ENCODE peak calls at places on chromosome 20, in nine cellular contexts. One of them, this sample, is unnamed.

GRCh38 chr20:49157146-49157545 is 31.0 kb downstream of the STAU1 start:
- DNase-seq in effector CD4-positive, alpha-beta T cell: no peak
- DNase-seq in activated T-cell treated with anti-CD3 and anti-CD28 coated beads for 24 hours: no peak
- DNase-seq in HS-5: no peak
- DNase-seq in NCI-H1092 treated with DMSO at 0.1 percent for 48 hours: no peak
- DNase-seq in stimulated activated CD4-positive, alpha-beta T cell treated with anti-CD3 and anti-CD28 coated beads, Interleukin-4, amount 100 ng/mL, for 48 hours: no peak
- DNase-seq in CD4-positive, alpha-beta T cell: no peak
- DNase-seq in hepatocyte: no peak
- DNase-seq in neural crest cell: no peak
- DNase-seq in this sample: no peak

GRCh38 chr20:46217583-46217982 is 90.7 kb downstream of the CDH22 start:
- DNase-seq in neural crest cell: no peak
- DNase-seq in HS-5: no peak
- DNase-seq in activated T-cell treated with anti-CD3 and anti-CD28 coated beads for 24 hours: no peak
- DNase-seq in NCI-H1092 treated with DMSO at 0.1 percent for 48 hours: no peak
- DNase-seq in stimulated activated CD4-positive, alpha-beta T cell treated with anti-CD3 and anti-CD28 coated beads, Interleukin-4, amount 100 ng/mL, for 48 hours: no peak
- DNase-seq in CD4-positive, alpha-beta T cell: no peak
- DNase-seq in hepatocyte: no peak
- DNase-seq in effector CD4-positive, alpha-beta T cell: no peak
- DNase-seq in this sample: no peak

GRCh38 chr20:31608256-31608980 is 3.3 kb downstream of the ID1 start:
- DNase-seq in activated T-cell treated with anti-CD3 and anti-CD28 coated beads for 24 hours: no peak
- DNase-seq in hepatocyte: peak; percentile 100
- DNase-seq in effector CD4-positive, alpha-beta T cell: no peak
- DNase-seq in neural crest cell: no peak
- DNase-seq in CD4-positive, alpha-beta T cell: no peak
- DNase-seq in NCI-H1092 treated with DMSO at 0.1 percent for 48 hours: peak; percentile 90
- DNase-seq in HS-5: no peak
- DNase-seq in stimulated activated CD4-positive, alpha-beta T cell treated with anti-CD3 and anti-CD28 coated beads, Interleukin-4, amount 100 ng/mL, for 48 hours: no peak
- DNase-seq in this sample: no peak

GRCh38 chr20:46311039-46311650 is 2.8 kb upstream of the CDH22 start:
- DNase-seq in stimulated activated CD4-positive, alpha-beta T cell treated with anti-CD3 and anti-CD28 coated beads, Interleukin-4, amount 100 ng/mL, for 48 hours: no peak
- DNase-seq in activated T-cell treated with anti-CD3 and anti-CD28 coated beads for 24 hours: no peak
- DNase-seq in CD4-positive, alpha-beta T cell: no peak
- DNase-seq in effector CD4-positive, alpha-beta T cell: no peak
- DNase-seq in neural crest cell: no peak
- DNase-seq in HS-5: no peak
- DNase-seq in NCI-H1092 treated with DMSO at 0.1 percent for 48 hours: no peak
- DNase-seq in hepatocyte: no peak
- DNase-seq in this sample: no peak

GRCh38 chr20:54680872-54681297 is 205.5 kb downstream of the DOK5 start:
- DNase-seq in effector CD4-positive, alpha-beta T cell: no peak
- DNase-seq in stimulated activated CD4-positive, alpha-beta T cell treated with anti-CD3 and anti-CD28 coated beads, Interleukin-4, amount 100 ng/mL, for 48 hours: no peak
- DNase-seq in activated T-cell treated with anti-CD3 and anti-CD28 coated beads for 24 hours: peak; percentile 2
- DNase-seq in hepatocyte: peak; percentile 73
- DNase-seq in CD4-positive, alpha-beta T cell: no peak
- DNase-seq in neural crest cell: peak; percentile 67
- DNase-seq in HS-5: peak; percentile 91
- DNase-seq in NCI-H1092 treated with DMSO at 0.1 percent for 48 hours: peak; percentile 23
- DNase-seq in this sample: no peak

GRCh38 chr20:43917380-43917779 is 2.7 kb downstream of the TOX2 start:
- DNase-seq in effector CD4-positive, alpha-beta T cell: no peak
- DNase-seq in NCI-H1092 treated with DMSO at 0.1 percent for 48 hours: no peak
- DNase-seq in neural crest cell: no peak
- DNase-seq in hepatocyte: no peak
- DNase-seq in activated T-cell treated with anti-CD3 and anti-CD28 coated beads for 24 hours: no peak
- DNase-seq in HS-5: no peak
- DNase-seq in stimulated activated CD4-positive, alpha-beta T cell treated with anti-CD3 and anti-CD28 coated beads, Interleukin-4, amount 100 ng/mL, for 48 hours: no peak
- DNase-seq in CD4-positive, alpha-beta T cell: no peak
- DNase-seq in this sample: no peak

GRCh38 chr20:19934792-19935491 is 82.2 kb upstream of the NAA20 start:
- DNase-seq in CD4-positive, alpha-beta T cell: no peak
- DNase-seq in hepatocyte: peak; percentile 22
- DNase-seq in neural crest cell: no peak
- DNase-seq in NCI-H1092 treated with DMSO at 0.1 percent for 48 hours: peak; percentile 68
- DNase-seq in effector CD4-positive, alpha-beta T cell: no peak
- DNase-seq in activated T-cell treated with anti-CD3 and anti-CD28 coated beads for 24 hours: no peak
- DNase-seq in HS-5: no peak
- DNase-seq in stimulated activated CD4-positive, alpha-beta T cell treated with anti-CD3 and anti-CD28 coated beads, Interleukin-4, amount 100 ng/mL, for 48 hours: no peak
- DNase-seq in this sample: no peak

GRCh38 chr20:49501917-49502316 is 19.4 kb upstream of the KCNB1 start:
- DNase-seq in HS-5: no peak
- DNase-seq in neural crest cell: no peak
- DNase-seq in activated T-cell treated with anti-CD3 and anti-CD28 coated beads for 24 hours: no peak
- DNase-seq in effector CD4-positive, alpha-beta T cell: no peak
- DNase-seq in hepatocyte: no peak
- DNase-seq in stimulated activated CD4-positive, alpha-beta T cell treated with anti-CD3 and anti-CD28 coated beads, Interleukin-4, amount 100 ng/mL, for 48 hours: no peak
- DNase-seq in CD4-positive, alpha-beta T cell: no peak
- DNase-seq in NCI-H1092 treated with DMSO at 0.1 percent for 48 hours: no peak
- DNase-seq in this sample: no peak

GRCh38 chr20:38418509-38419204 is 16.5 kb downstream of the SNHG17 start:
- DNase-seq in NCI-H1092 treated with DMSO at 0.1 percent for 48 hours: no peak
- DNase-seq in hepatocyte: no peak
- DNase-seq in activated T-cell treated with anti-CD3 and anti-CD28 coated beads for 24 hours: no peak
- DNase-seq in stimulated activated CD4-positive, alpha-beta T cell treated with anti-CD3 and anti-CD28 coated beads, Interleukin-4, amount 100 ng/mL, for 48 hours: no peak
- DNase-seq in HS-5: no peak
- DNase-seq in neural crest cell: no peak
- DNase-seq in CD4-positive, alpha-beta T cell: no peak
- DNase-seq in effector CD4-positive, alpha-beta T cell: no peak
- DNase-seq in this sample: no peak

GRCh38 chr20:47278907-47279348 is 77.6 kb downstream of the ZMYND8 start:
- DNase-seq in HS-5: no peak
- DNase-seq in effector CD4-positive, alpha-beta T cell: no peak
- DNase-seq in hepatocyte: peak; percentile 58
- DNase-seq in CD4-positive, alpha-beta T cell: no peak
- DNase-seq in NCI-H1092 treated with DMSO at 0.1 percent for 48 hours: no peak
- DNase-seq in activated T-cell treated with anti-CD3 and anti-CD28 coated beads for 24 hours: no peak
- DNase-seq in stimulated activated CD4-positive, alpha-beta T cell treated with anti-CD3 and anti-CD28 coated beads, Interleukin-4, amount 100 ng/mL, for 48 hours: no peak
- DNase-seq in neural crest cell: no peak
- DNase-seq in this sample: no peak

GRCh38 chr20:23092861-23093543 is 6.9 kb upstream of the CD93 start:
- DNase-seq in CD4-positive, alpha-beta T cell: no peak
- DNase-seq in stimulated activated CD4-positive, alpha-beta T cell treated with anti-CD3 and anti-CD28 coated beads, Interleukin-4, amount 100 ng/mL, for 48 hours: no peak
- DNase-seq in HS-5: no peak
- DNase-seq in effector CD4-positive, alpha-beta T cell: no peak
- DNase-seq in activated T-cell treated with anti-CD3 and anti-CD28 coated beads for 24 hours: no peak
- DNase-seq in hepatocyte: no peak
- DNase-seq in NCI-H1092 treated with DMSO at 0.1 percent for 48 hours: no peak
- DNase-seq in neural crest cell: no peak
- DNase-seq in this sample: no peak

GRCh38 chr20:13839421-13840092 is 54.7 kb downstream of the NDUFAF5 start:
- DNase-seq in CD4-positive, alpha-beta T cell: no peak
- DNase-seq in HS-5: peak; percentile 73
- DNase-seq in stimulated activated CD4-positive, alpha-beta T cell treated with anti-CD3 and anti-CD28 coated beads, Interleukin-4, amount 100 ng/mL, for 48 hours: no peak
- DNase-seq in activated T-cell treated with anti-CD3 and anti-CD28 coated beads for 24 hours: no peak
- DNase-seq in NCI-H1092 treated with DMSO at 0.1 percent for 48 hours: no peak
- DNase-seq in neural crest cell: no peak
- DNase-seq in effector CD4-positive, alpha-beta T cell: no peak
- DNase-seq in hepatocyte: no peak
- DNase-seq in this sample: no peak

GRCh38 chr20:50141811-50142561 is 11.5 kb downstream of the PEDS1 start:
- DNase-seq in stimulated activated CD4-positive, alpha-beta T cell treated with anti-CD3 and anti-CD28 coated beads, Interleukin-4, amount 100 ng/mL, for 48 hours: no peak
- DNase-seq in activated T-cell treated with anti-CD3 and anti-CD28 coated beads for 24 hours: no peak
- DNase-seq in hepatocyte: no peak
- DNase-seq in neural crest cell: no peak
- DNase-seq in CD4-positive, alpha-beta T cell: no peak
- DNase-seq in effector CD4-positive, alpha-beta T cell: no peak
- DNase-seq in NCI-H1092 treated with DMSO at 0.1 percent for 48 hours: no peak
- DNase-seq in HS-5: no peak
- DNase-seq in this sample: no peak

GRCh38 chr20:34472246-34472925 is 43.8 kb upstream of the DYNLRB1 start:
- DNase-seq in effector CD4-positive, alpha-beta T cell: no peak
- DNase-seq in neural crest cell: no peak
- DNase-seq in NCI-H1092 treated with DMSO at 0.1 percent for 48 hours: no peak
- DNase-seq in CD4-positive, alpha-beta T cell: no peak
- DNase-seq in hepatocyte: peak; percentile 15
- DNase-seq in stimulated activated CD4-positive, alpha-beta T cell treated with anti-CD3 and anti-CD28 coated beads, Interleukin-4, amount 100 ng/mL, for 48 hours: no peak
- DNase-seq in activated T-cell treated with anti-CD3 and anti-CD28 coated beads for 24 hours: no peak
- DNase-seq in HS-5: no peak
- DNase-seq in this sample: no peak

GRCh38 chr20:19661717-19662637 is 96.1 kb upstream of the RIN2 start:
- DNase-seq in hepatocyte: peak; percentile 84
- DNase-seq in neural crest cell: peak; percentile 68
- DNase-seq in effector CD4-positive, alpha-beta T cell: no peak
- DNase-seq in stimulated activated CD4-positive, alpha-beta T cell treated with anti-CD3 and anti-CD28 coated beads, Interleukin-4, amount 100 ng/mL, for 48 hours: peak; percentile 19
- DNase-seq in HS-5: peak; percentile 49
- DNase-seq in activated T-cell treated with anti-CD3 and anti-CD28 coated beads for 24 hours: peak; percentile 37
- DNase-seq in CD4-positive, alpha-beta T cell: no peak
- DNase-seq in NCI-H1092 treated with DMSO at 0.1 percent for 48 hours: peak; percentile 81
- DNase-seq in this sample: no peak

GRCh38 chr20:45798935-45799642 is 7.3 kb downstream of the DNTTIP1 start:
- DNase-seq in neural crest cell: peak; percentile 62
- DNase-seq in hepatocyte: peak; percentile 79
- DNase-seq in CD4-positive, alpha-beta T cell: peak; percentile 59
- DNase-seq in NCI-H1092 treated with DMSO at 0.1 percent for 48 hours: peak; percentile 50
- DNase-seq in activated T-cell treated with anti-CD3 and anti-CD28 coated beads for 24 hours: peak; percentile 54
- DNase-seq in HS-5: no peak
- DNase-seq in effector CD4-positive, alpha-beta T cell: peak; percentile 54
- DNase-seq in stimulated activated CD4-positive, alpha-beta T cell treated with anti-CD3 and anti-CD28 coated beads, Interleukin-4, amount 100 ng/mL, for 48 hours: peak; percentile 50
- DNase-seq in this sample: peak; percentile 43

GRCh38 chr20:46946181-46946624 is 51.6 kb downstream of the EYA2 start:
- DNase-seq in effector CD4-positive, alpha-beta T cell: no peak
- DNase-seq in stimulated activated CD4-positive, alpha-beta T cell treated with anti-CD3 and anti-CD28 coated beads, Interleukin-4, amount 100 ng/mL, for 48 hours: no peak
- DNase-seq in activated T-cell treated with anti-CD3 and anti-CD28 coated beads for 24 hours: no peak
- DNase-seq in hepatocyte: no peak
- DNase-seq in CD4-positive, alpha-beta T cell: no peak
- DNase-seq in neural crest cell: no peak
- DNase-seq in HS-5: no peak
- DNase-seq in NCI-H1092 treated with DMSO at 0.1 percent for 48 hours: no peak
- DNase-seq in this sample: no peak

GRCh38 chr20:37920679-37921322 is 17.9 kb downstream of the VSTM2L start:
- DNase-seq in HS-5: no peak
- DNase-seq in activated T-cell treated with anti-CD3 and anti-CD28 coated beads for 24 hours: no peak
- DNase-seq in NCI-H1092 treated with DMSO at 0.1 percent for 48 hours: no peak
- DNase-seq in stimulated activated CD4-positive, alpha-beta T cell treated with anti-CD3 and anti-CD28 coated beads, Interleukin-4, amount 100 ng/mL, for 48 hours: no peak
- DNase-seq in CD4-positive, alpha-beta T cell: no peak
- DNase-seq in hepatocyte: no peak
- DNase-seq in neural crest cell: no peak
- DNase-seq in effector CD4-positive, alpha-beta T cell: no peak
- DNase-seq in this sample: no peak

GRCh38 chr20:1663917-1664316 is 6.3 kb upstream of the SIRPG start:
- DNase-seq in CD4-positive, alpha-beta T cell: no peak
- DNase-seq in neural crest cell: no peak
- DNase-seq in NCI-H1092 treated with DMSO at 0.1 percent for 48 hours: no peak
- DNase-seq in effector CD4-positive, alpha-beta T cell: no peak
- DNase-seq in stimulated activated CD4-positive, alpha-beta T cell treated with anti-CD3 and anti-CD28 coated beads, Interleukin-4, amount 100 ng/mL, for 48 hours: no peak
- DNase-seq in hepatocyte: no peak
- DNase-seq in activated T-cell treated with anti-CD3 and anti-CD28 coated beads for 24 hours: no peak
- DNase-seq in HS-5: no peak
- DNase-seq in this sample: no peak